ENCODE peak calls at places on chromosome 17, in eight cellular contexts. D is sciatic nerve; R is left cardiac atrium; L is left lobe of liver; I is CD8-positive, alpha-beta T cell; N is Panc1; B is CD4-positive, CD25-positive, alpha-beta regulatory T cell; Z is gastroesophageal sphincter. F is an unnamed sample.

GRCh38 chr17:46020998-46021397 is 21.9 kb downstream of the STH start:
- ATAC-seq in R (no peak), B (no peak), L (no peak), Z (no peak), N (no peak), I (no peak), D (no peak), F (no peak)

GRCh38 chr17:79664925-79665738 is 54.3 kb upstream of the RBFOX3 start:
- ATAC-seq in I (no peak), L (peak; percentile 94), D (peak; percentile 82), R (peak; percentile 91), B (no peak), N (peak; percentile 69), Z (peak; percentile 87), F (no peak)

GRCh38 chr17:4858068-4858879 is 25.1 kb downstream of the MINK1 start:
- ATAC-seq in L (peak; percentile 63), B (no peak), D (peak; percentile 88), I (no peak), N (no peak), Z (peak; percentile 53), R (peak; percentile 55), F (no peak)

GRCh38 chr17:2042355-2042929 is 620 bp downstream of the OVCA2 start:
- ATAC-seq in N (peak; percentile 18), Z (peak; percentile 3), I (no peak), B (no peak), R (no peak), L (no peak), D (no peak), F (no peak)

GRCh38 chr17:64502021-64502420 is 4.1 kb downstream of the DDX5 start:
- ATAC-seq in N (no peak), D (no peak), R (no peak), I (no peak), B (no peak), Z (no peak), L (no peak), F (no peak)

GRCh38 chr17:57033296-57033695 is 51.8 kb upstream of the AKAP1 start:
- ATAC-seq in Z (peak; percentile 40), R (peak; percentile 85), L (no peak), D (peak; percentile 81), N (no peak), B (no peak), I (no peak), F (no peak)

GRCh38 chr17:49055181-49055927 is 58.2 kb downstream of the IGF2BP1 start:
- ATAC-seq in I (no peak), B (no peak), L (no peak), D (no peak), Z (no peak), R (no peak), N (no peak), F (no peak)

GRCh38 chr17:61289408-61290385 is 109.9 kb upstream of the TBX2 start:
- ATAC-seq in D (no peak), B (no peak), R (no peak), N (no peak), Z (no peak), I (no peak), L (no peak), F (no peak)

GRCh38 chr17:57459286-57459915 is 203.1 kb downstream of the MSI2 start:
- ATAC-seq in L (no peak), B (peak; percentile 31), Z (no peak), D (no peak), N (no peak), I (no peak), R (no peak), F (no peak)

GRCh38 chr17:51684214-51684613 is 423.9 kb downstream of the UTP18 start:
- ATAC-seq in L (no peak), B (no peak), N (no peak), R (no peak), I (no peak), D (no peak), Z (no peak), F (no peak)

GRCh38 chr17:75087558-75088453 is at the start of gene SLC16A5:
- ATAC-seq in L (peak; percentile 37), D (peak; percentile 75), B (peak; percentile 67), Z (peak; percentile 92), R (peak; percentile 94), N (peak; percentile 85), I (peak; percentile 69), F (peak; percentile 79)

GRCh38 chr17:16953841-16954240 is 18.1 kb downstream of the TNFRSF13B start:
- ATAC-seq in D (no peak), B (no peak), R (no peak), I (no peak), Z (no peak), N (no peak), L (no peak), F (no peak)

GRCh38 chr17:61385091-61385868 is 14.4 kb upstream of the TBX2 start:
- ATAC-seq in N (peak; percentile 20), L (no peak), Z (no peak), I (no peak), R (no peak), D (no peak), B (no peak), F (no peak)

GRCh38 chr17:77770331-77771105 is 188.0 kb upstream of the TNRC6C start:
- ATAC-seq in L (no peak), B (no peak), Z (no peak), I (no peak), R (peak; percentile 36), D (peak; percentile 21), N (no peak), F (peak; percentile 3)

GRCh38 chr17:47918003-47918402 is 22.0 kb downstream of the SP2 start:
- ATAC-seq in N (no peak), R (no peak), B (no peak), Z (no peak), L (no peak), D (no peak), I (no peak), F (no peak)

GRCh38 chr17:4520881-4521600 is 22.4 kb downstream of the SPNS2 start:
- ATAC-seq in D (peak; percentile 29), N (no peak), R (peak; percentile 20), Z (peak; percentile 64), B (no peak), I (no peak), L (no peak), F (no peak)

GRCh38 chr17:1300580-1300905 is 21.1 kb downstream of the TRARG1 start:
- ATAC-seq in D (peak; percentile 7), B (no peak), L (no peak), R (no peak), Z (no peak), I (no peak), N (peak; percentile 35), F (no peak)

GRCh38 chr17:6290488-6291196 is 144.3 kb downstream of the AIPL1 start:
- ATAC-seq in Z (no peak), R (no peak), I (no peak), N (no peak), D (no peak), L (no peak), B (no peak), F (no peak)

GRCh38 chr17:68711858-68712257 is 110.7 kb upstream of the FAM20A start:
- ATAC-seq in D (no peak), Z (no peak), N (no peak), R (no peak), I (no peak), B (no peak), L (no peak), F (no peak)

GRCh38 chr17:80584171-80584905 is 39.7 kb downstream of the RPTOR start:
- ATAC-seq in L (no peak), I (no peak), D (no peak), R (no peak), B (no peak), N (no peak), Z (no peak), F (no peak)

GRCh38 chr17:72334205-72334604 is 213.4 kb downstream of the SOX9 start:
- ATAC-seq in D (no peak), N (no peak), I (no peak), L (no peak), B (no peak), R (no peak), Z (no peak), F (no peak)

GRCh38 chr17:19337712-19338023 is 24.9 kb downstream of the B9D1 start:
- ATAC-seq in I (no peak), N (no peak), D (peak; percentile 2), R (peak; percentile 50), L (peak; percentile 30), Z (no peak), B (no peak), F (no peak)

GRCh38 chr17:82751571-82752370 is at the start of gene TBCD:
- ATAC-seq in D (peak; percentile 94), Z (peak; percentile 90), N (peak; percentile 88), L (peak; percentile 87), B (peak; percentile 73), R (peak; percentile 89), I (peak; percentile 82), F (peak; percentile 88)

GRCh38 chr17:82228278-82228841 is 482 bp upstream of the SLC16A3 start:
- ATAC-seq in I (peak; percentile 47), Z (peak; percentile 5), B (peak; percentile 61), L (no peak), N (peak; percentile 21), R (peak; percentile 7), D (no peak), F (peak; percentile 50)

GRCh38 chr17:68221786-68222185 is 26.1 kb upstream of the AMZ2 start:
- ATAC-seq in Z (no peak), B (no peak), L (no peak), R (no peak), N (no peak), D (no peak), I (no peak), F (no peak)

GRCh38 chr17:64024781-64025731 is 4.6 kb upstream of the ICAM2 start:
- ATAC-seq in I (peak; percentile 42), D (peak; percentile 17), R (peak; percentile 9), B (peak; percentile 19), Z (no peak), N (no peak), L (no peak), F (no peak)

GRCh38 chr17:32158870-32159585 is 16.7 kb downstream of the RHOT1 start:
- ATAC-seq in I (no peak), R (peak; percentile 23), D (no peak), B (no peak), Z (no peak), N (peak; percentile 40), L (peak; percentile 24), F (no peak)

GRCh38 chr17:50618941-50619340 is 15.7 kb upstream of the ABCC3 start:
- ATAC-seq in L (no peak), N (no peak), R (no peak), D (no peak), Z (no peak), I (no peak), B (peak; percentile 29), F (no peak)

GRCh38 chr17:60372790-60373483 is 19.0 kb downstream of the USP32 start:
- ATAC-seq in Z (no peak), N (peak; percentile 95), R (no peak), L (no peak), B (no peak), I (no peak), D (no peak), F (no peak)

GRCh38 chr17:56125830-56126819 is 27.1 kb upstream of the ANKFN1 start:
- ATAC-seq in R (no peak), B (no peak), Z (no peak), N (no peak), D (peak; percentile 50), L (peak; percentile 89), I (no peak), F (no peak)

GRCh38 chr17:7233701-7234099 is 617 bp downstream of the DVL2 start:
- ATAC-seq in I (peak; percentile 1), B (no peak), Z (no peak), R (peak; percentile 7), L (peak; percentile 4), D (no peak), N (peak; percentile 8), F (peak; percentile 1)

GRCh38 chr17:75181608-75182318 is 996 bp downstream of the SUMO2 start:
- ATAC-seq in L (peak; percentile 6), R (peak; percentile 3), B (no peak), Z (no peak), I (peak; percentile 5), N (peak; percentile 31), D (peak; percentile 6), F (no peak)

GRCh38 chr17:28937044-28937729 is 14.1 kb downstream of the PHF12 start:
- ATAC-seq in D (peak; percentile 77), Z (peak; percentile 57), N (no peak), R (peak; percentile 43), B (no peak), L (peak; percentile 66), I (no peak), F (no peak)

GRCh38 chr17:78556812-78557211 is 20.4 kb downstream of the DNAH17 start:
- ATAC-seq in D (no peak), B (no peak), I (no peak), N (no peak), Z (no peak), R (no peak), L (no peak), F (no peak)

F was measured in stimulated activated memory B cell treated with anti-CD40 and anti-IgM and Interleukin-4, amounts not matched to agents 10 μg/mL and 1 μg/mL and 100 μg/mL, for 72 hours.